ENCODE peak calls at places on chromosomes 11 and 22, in nine cellular contexts. N is NCI-H510A treated with DMSO at 0.1 percent for 48 hours; R is amygdala; U is activated CD8-positive, alpha-beta memory T cell treated with anti-CD3 and anti-CD28 coated beads, Interleukin-2, amount 50 U/mL, for 4 hours; Q is SJCRH30; Z is NK-92 treated with Interleukin-12 subunit alpha and Interleukin-12 subunit beta, amount 100 ng/mL, for 24 hours; B is mucosa of gallbladder; H is A549; L is NCI-H1092. I is an unnamed sample.
A peak's percentile ranks its signal among the peaks of the same experiment; 100 is the strongest.

GRCh38 chr22:46769191-46769675 is 6.8 kb downstream of the TBC1D22A start:
- DNase-seq in N (peak; percentile 58), R (no peak), U (no peak), Q (no peak), Z (no peak), B (no peak), H (no peak), L (no peak), I (no peak)

GRCh38 chr11:6898911-6899310 is 6.6 kb upstream of the OR2D2 start:
- DNase-seq in N (no peak), R (no peak), U (no peak), Q (no peak), Z (no peak), B (no peak), H (no peak), L (no peak), I (no peak)

GRCh38 chr11:127059286-127060200 is 59.0 kb upstream of the KIRREL3 start:
- DNase-seq in N (no peak), R (no peak), U (no peak), Q (no peak), Z (no peak), B (no peak), H (no peak), L (no peak), I (no peak)

GRCh38 chr11:106160494-106160893 is 83.0 kb downstream of the AASDHPPT start:
- DNase-seq in N (no peak), R (no peak), U (no peak), Q (no peak), Z (no peak), B (no peak), H (no peak), L (no peak), I (no peak)

GRCh38 chr11:117194267-117194666 is 4.9 kb upstream of the TAGLN start:
- DNase-seq in N (no peak), R (no peak), U (no peak), Q (no peak), Z (no peak), B (no peak), H (no peak), L (no peak), I (no peak)

GRCh38 chr11:126781942-126782341 is 218.6 kb downstream of the KIRREL3 start:
- DNase-seq in N (no peak), R (no peak), U (no peak), Q (no peak), Z (no peak), B (no peak), H (no peak), L (no peak), I (no peak)

GRCh38 chr22:23283591-23284503 is 103.5 kb downstream of the BCR start:
- DNase-seq in N (no peak), R (no peak), U (no peak), Q (no peak), Z (no peak), B (peak; percentile 41), H (no peak), L (no peak), I (no peak)

GRCh38 chr11:1978865-1979473 is 18.7 kb downstream of the H19 start:
- DNase-seq in N (no peak), R (no peak), U (no peak), Q (peak; percentile 38), Z (no peak), B (no peak), H (no peak), L (no peak), I (no peak)

GRCh38 chr11:132848336-132848735 is 684.0 kb downstream of the OPCML start:
- DNase-seq in N (no peak), R (no peak), U (no peak), Q (no peak), Z (no peak), B (no peak), H (no peak), L (no peak), I (no peak)

GRCh38 chr11:130571519-130571918 is 123.1 kb downstream of the ADAMTS15 start:
- DNase-seq in N (no peak), R (no peak), U (no peak), Q (no peak), Z (no peak), B (no peak), H (no peak), L (no peak), I (no peak)

GRCh38 chr11:70091651-70092050 is 13.5 kb downstream of the ANO1 start:
- DNase-seq in N (no peak), R (no peak), U (no peak), Q (no peak), Z (no peak), B (no peak), H (no peak), L (peak; percentile 8), I (no peak)

GRCh38 chr22:38706101-38706884 is 549 bp downstream of the GTPBP1 start:
- DNase-seq in N (no peak), R (no peak), U (peak; percentile 52), Q (peak; percentile 48), Z (peak; percentile 42), B (no peak), H (no peak), L (no peak), I (peak; percentile 70)

GRCh38 chr11:105524286-105524685 is 85.6 kb upstream of the GRIA4 start:
- DNase-seq in N (no peak), R (no peak), U (no peak), Q (no peak), Z (no peak), B (no peak), H (no peak), L (no peak), I (no peak)

GRCh38 chr22:38882480-38882879 is 10.5 kb upstream of the CBX6 start:
- DNase-seq in N (no peak), R (no peak), U (no peak), Q (no peak), Z (no peak), B (no peak), H (no peak), L (no peak), I (no peak)

GRCh38 chr11:122758974-122759373 is 79.3 kb upstream of the CRTAM start:
- DNase-seq in N (no peak), R (no peak), U (no peak), Q (no peak), Z (no peak), B (no peak), H (no peak), L (no peak), I (no peak)

GRCh38 chr11:12199231-12199948 is 89.0 kb downstream of the MICAL2 start:
- DNase-seq in N (peak; percentile 36), R (no peak), U (no peak), Q (no peak), Z (no peak), B (no peak), H (no peak), L (no peak), I (peak; percentile 44)

GRCh38 chr11:100557830-100558611 is 129.1 kb upstream of the ARHGAP42 start:
- DNase-seq in N (no peak), R (no peak), U (no peak), Q (no peak), Z (no peak), B (no peak), H (no peak), L (no peak), I (no peak)